ENCODE peak calls at places on chromosomes 7 and 10, in nine cellular contexts. H is stomach; E is HL-60; K is pancreas; O is epithelial cell of prostate; Z is mammary epithelial cell; L is GM12878; Y is CD4-positive, alpha-beta T cell; M is thoracic aorta. G is an unnamed sample.

GRCh38 chr7:128042027-128042426 is 10.8 kb upstream of the LRRC4 start:
- DNase-seq in H (no peak), E (no peak), K (no peak), O (no peak), Z (no peak), L (no peak), Y (no peak), M (no peak), G (no peak)

GRCh38 chr7:129465080-129465479 is 30.8 kb downstream of the STRIP2 start:
- DNase-seq in H (no peak), E (no peak), K (no peak), O (no peak), Z (no peak), L (no peak), Y (no peak), M (no peak), G (no peak)

GRCh38 chr10:73439605-73440298 is 6.4 kb upstream of the MSS51 start:
- DNase-seq in H (no peak), E (no peak), K (no peak), O (peak; percentile 5), Z (peak; percentile 64), L (no peak), Y (no peak), M (no peak), G (no peak)

GRCh38 chr7:73557397-73558257 is at the start of gene BCL7B:
- DNase-seq in H (peak; percentile 78), E (peak; percentile 74), K (peak; percentile 60), O (no peak), Z (peak; percentile 66), L (no peak), Y (peak; percentile 74), M (no peak), G (peak; percentile 63)

GRCh38 chr7:36305226-36305625 is 84.4 kb upstream of the ANLN start:
- DNase-seq in H (peak; percentile 5), E (no peak), K (no peak), O (no peak), Z (no peak), L (no peak), Y (no peak), M (no peak), G (no peak)

GRCh38 chr10:97065128-97065527 is 120.6 kb downstream of the SLIT1 start:
- DNase-seq in H (no peak), E (no peak), K (no peak), O (peak; percentile 67), Z (peak; percentile 52), L (no peak), Y (no peak), M (no peak), G (no peak)

GRCh38 chr10:131737543-131738395 is 163.0 kb upstream of the PPP2R2D start:
- DNase-seq in H (peak; percentile 17), E (no peak), K (no peak), O (no peak), Z (no peak), L (no peak), Y (no peak), M (no peak), G (no peak)

GRCh38 chr10:11237571-11237970 is 219.9 kb downstream of the CELF2 start:
- DNase-seq in H (no peak), E (no peak), K (no peak), O (no peak), Z (no peak), L (no peak), Y (no peak), M (no peak), G (no peak)

GRCh38 chr10:122342293-122343134 is 32.0 kb upstream of the PLEKHA1 start:
- DNase-seq in H (no peak), E (no peak), K (no peak), O (no peak), Z (peak; percentile 46), L (no peak), Y (peak; percentile 49), M (no peak), G (peak; percentile 48)

GRCh38 chr7:158276414-158277218 is 311.0 kb downstream of the PTPRN2 start:
- DNase-seq in H (no peak), E (no peak), K (no peak), O (no peak), Z (no peak), L (no peak), Y (no peak), M (no peak), G (no peak)

GRCh38 chr7:57415326-57415725 is 34.7 kb upstream of the ZNF716 start:
- DNase-seq in H (no peak), E (no peak), K (no peak), O (no peak), Z (no peak), L (no peak), Y (no peak), M (no peak), G (peak; percentile 14)

GRCh38 chr7:121282129-121282528 is 46.7 kb upstream of the WNT16 start:
- DNase-seq in H (no peak), E (no peak), K (no peak), O (no peak), Z (no peak), L (no peak), Y (no peak), M (no peak), G (no peak)

GRCh38 chr10:117139581-117140524 is 1.8 kb upstream of the VAX1 start:
- DNase-seq in H (no peak), E (no peak), K (no peak), O (no peak), Z (no peak), L (peak; percentile 2), Y (no peak), M (no peak), G (no peak)

GRCh38 chr10:68296833-68297232 is 35.0 kb upstream of the HNRNPH3 start:
- DNase-seq in H (no peak), E (no peak), K (no peak), O (no peak), Z (no peak), L (no peak), Y (no peak), M (no peak), G (no peak)

GRCh38 chr7:54823776-54824175 is 64.8 kb upstream of the SEC61G start:
- DNase-seq in H (no peak), E (no peak), K (no peak), O (no peak), Z (no peak), L (no peak), Y (no peak), M (no peak), G (no peak)

GRCh38 chr7:96685353-96685752 is 24.3 kb downstream of the SEM1 start:
- DNase-seq in H (no peak), E (no peak), K (no peak), O (no peak), Z (no peak), L (no peak), Y (no peak), M (no peak), G (no peak)

GRCh38 chr10:34768261-34768971 is 46.7 kb downstream of the PARD3 start:
- DNase-seq in H (peak; percentile 89), E (no peak), K (peak; percentile 85), O (no peak), Z (peak; percentile 75), L (no peak), Y (no peak), M (peak; percentile 4), G (peak; percentile 82)

GRCh38 chr7:37193087-37193774 is 255.4 kb downstream of the ELMO1 start:
- DNase-seq in H (no peak), E (no peak), K (no peak), O (no peak), Z (no peak), L (no peak), Y (no peak), M (no peak), G (no peak)

GRCh38 chr7:128833148-128833938 is 3.1 kb downstream of the FLNC start:
- DNase-seq in H (no peak), E (no peak), K (no peak), O (no peak), Z (peak; percentile 7), L (no peak), Y (no peak), M (no peak), G (no peak)

GRCh38 chr7:29457565-29457971 is 106.1 kb upstream of the PRR15 start:
- DNase-seq in H (no peak), E (no peak), K (no peak), O (no peak), Z (no peak), L (no peak), Y (no peak), M (no peak), G (no peak)
- H3K27ac ChIP-seq in H (no peak overlapping the region), E (no peak overlapping the region), K (no peak overlapping the region), O (no peak overlapping the region), Z (no peak overlapping the region), L (no peak overlapping the region), Y (no peak overlapping the region), M (no peak overlapping the region), G (no peak overlapping the region)

GRCh38 chr10:110226555-110226925 is 19.1 kb downstream of the MXI1 start:
- DNase-seq in H (peak; percentile 92), E (peak; percentile 90), K (peak; percentile 95), O (no peak), Z (peak; percentile 85), L (no peak), Y (peak; percentile 84), M (peak; percentile 80), G (peak; percentile 89)
- H3K27ac ChIP-seq in H (peak overlapping the region; percentile 75), E (no peak overlapping the region), K (peak overlapping the region; percentile 76), O (peak overlapping the region; percentile 69), Z (no peak overlapping the region), L (no peak overlapping the region), Y (peak overlapping the region; percentile 84), M (peak overlapping the region; percentile 83), G (peak overlapping the region; percentile 81)

GRCh38 chr7:123533929-123534382 is 439 bp downstream of the IQUB start:
- DNase-seq in H (no peak), E (no peak), K (peak; percentile 19), O (no peak), Z (no peak), L (no peak), Y (no peak), M (no peak), G (no peak)
- H3K27ac ChIP-seq in H (no peak overlapping the region), E (no peak overlapping the region), K (peak overlapping the region; percentile 54), O (peak overlapping the region; percentile 73), Z (peak overlapping the region; percentile 70), L (no peak overlapping the region), Y (no peak overlapping the region), M (peak overlapping the region; percentile 43), G (peak overlapping the region; percentile 91)

GRCh38 chr10:101965075-101965765 is 90.8 kb downstream of the ARMH3 start:
- DNase-seq in H (no peak), E (no peak), K (no peak), O (no peak), Z (no peak), L (no peak), Y (no peak), M (no peak), G (no peak)

GRCh38 chr10:101968910-101969321 is 87.1 kb downstream of the ARMH3 start:
- DNase-seq in H (no peak), E (no peak), K (no peak), O (no peak), Z (no peak), L (peak; percentile 76), Y (no peak), M (no peak), G (no peak)

GRCh38 chr10:101968286-101968685 is 87.7 kb downstream of the ARMH3 start:
- DNase-seq in H (no peak), E (no peak), K (no peak), O (no peak), Z (no peak), L (no peak), Y (no peak), M (no peak), G (no peak)

GRCh38 chr10:101967713-101968112 is 88.3 kb downstream of the ARMH3 start:
- DNase-seq in H (no peak), E (no peak), K (no peak), O (no peak), Z (peak; percentile 26), L (no peak), Y (no peak), M (no peak), G (no peak)

GRCh38 chr10:101967119-101967518 is 88.9 kb downstream of the ARMH3 start:
- DNase-seq in H (no peak), E (no peak), K (no peak), O (no peak), Z (no peak), L (no peak), Y (no peak), M (no peak), G (no peak)
- H3K27ac ChIP-seq in H (no peak overlapping the region), E (no peak overlapping the region), K (no peak overlapping the region), O (no peak overlapping the region), Z (no peak overlapping the region), L (peak overlapping the region; percentile 99), Y (no peak overlapping the region), M (no peak overlapping the region), G (peak overlapping the region; percentile 63)